ENCODE peak calls at places on chromosomes 1 and 21, in nine cellular contexts. Z, Q, D, E, C, W, P, B and I are unnamed samples.

GRCh38 chr1:30329263-30329753 is 394.1 kb downstream of the MATN1 start:
- DNase-seq in Z (no peak), Q (no peak), D (peak; percentile 34), E (no peak), C (no peak), W (no peak), P (no peak), B (no peak), I (no peak)

GRCh38 chr21:35265170-35265877 is 216.2 kb upstream of the RUNX1 start:
- DNase-seq in Z (no peak), Q (no peak), D (no peak), E (no peak), C (peak; percentile 71), W (peak; percentile 61), P (no peak), B (no peak), I (peak; percentile 54)

GRCh38 chr21:46459356-46460112 is 843 bp downstream of the DIP2A start:
- DNase-seq in Z (peak; percentile 4), Q (no peak), D (peak; percentile 77), E (no peak), C (no peak), W (peak; percentile 44), P (no peak), B (no peak), I (peak; percentile 49)

GRCh38 chr1:84303154-84303830 is 1.8 kb downstream of the SAMD13 start:
- DNase-seq in Z (no peak), Q (no peak), D (no peak), E (no peak), C (no peak), W (peak; percentile 34), P (no peak), B (peak; percentile 1), I (peak; percentile 19)

GRCh38 chr1:31786366-31787060 is 22.4 kb upstream of the ADGRB2 start:
- DNase-seq in Z (no peak), Q (no peak), D (peak; percentile 54), E (no peak), C (no peak), W (no peak), P (no peak), B (no peak), I (no peak)

GRCh38 chr1:35657851-35658250 is 16.5 kb upstream of the PSMB2 start:
- DNase-seq in Z (no peak), Q (no peak), D (no peak), E (no peak), C (no peak), W (no peak), P (no peak), B (no peak), I (no peak)

GRCh38 chr1:162370721-162371120 is 5.9 kb downstream of the SPATA46 start:
- DNase-seq in Z (no peak), Q (no peak), D (no peak), E (no peak), C (no peak), W (no peak), P (no peak), B (no peak), I (no peak)

GRCh38 chr1:71587961-71588360 is 507.1 kb upstream of the ZRANB2 start:
- DNase-seq in Z (no peak), Q (no peak), D (no peak), E (no peak), C (peak; percentile 14), W (peak; percentile 57), P (no peak), B (peak; percentile 52), I (peak; percentile 30)

GRCh38 chr1:87869563-87869962 is 540.9 kb downstream of the LMO4 start:
- DNase-seq in Z (no peak), Q (no peak), D (no peak), E (no peak), C (peak; percentile 36), W (peak; percentile 68), P (no peak), B (no peak), I (peak; percentile 77)